ENCODE peak calls at places on chromosome 1, in five cellular contexts. A is pancreas, F is H7, L is amniotic stem cell, Q is cardiac fibroblast. I is an unnamed sample.

GRCh38 chr1:205472737-205473565 is 17.1 kb upstream of the BLACAT1 start:
- DNase-seq in L (no peak), F (peak), Q (no peak), A (no peak), I (no peak)

GRCh38 chr1:177170756-177171535 is at the start of gene BRINP2:
- DNase-seq in Q (peak), A (peak), L (no peak), F (peak), I (peak)

GRCh38 chr1:116666747-116667576 is 571 bp downstream of the IGSF3 start:
- DNase-seq in F (peak), A (peak), L (no peak), Q (no peak), I (no peak)

GRCh38 chr1:21123287-21123961 is 53.3 kb downstream of the EIF4G3 start:
- DNase-seq in L (no peak), F (no peak), A (no peak), Q (no peak), I (no peak)

GRCh38 chr1:18922319-18922726 is 20.0 kb upstream of the ALDH4A1 start:
- DNase-seq in Q (peak), A (no peak), L (peak), F (no peak), I (peak)

GRCh38 chr1:246106342-246106763 is 400.7 kb downstream of the SMYD3 start:
- DNase-seq in F (no peak), L (no peak), A (no peak), Q (no peak), I (no peak)

GRCh38 chr1:207698822-207699483 is 52.9 kb upstream of the CD46 start:
- DNase-seq in A (no peak), L (peak), Q (peak), F (no peak), I (peak)

GRCh38 chr1:29208462-29208861 is 22.3 kb downstream of the MECR start:
- DNase-seq in A (no peak), Q (no peak), L (no peak), F (no peak), I (no peak)

GRCh38 chr1:54706419-54706818 is 9.2 kb upstream of the TTC4 start:
- DNase-seq in L (no peak), A (no peak), F (peak), Q (no peak), I (no peak)

GRCh38 chr1:183628537-183628936 is 7.0 kb downstream of the ARPC5 start:
- DNase-seq in F (no peak), A (no peak), L (no peak), Q (no peak), I (no peak)

GRCh38 chr1:53266038-53266437 is 27.7 kb upstream of the MAGOH start:
- DNase-seq in A (no peak), Q (peak), F (peak), L (no peak), I (no peak)

GRCh38 chr1:88873737-88874374 is 17.5 kb downstream of the GTF2B start:
- DNase-seq in F (no peak), Q (peak), L (no peak), A (no peak), I (no peak)

GRCh38 chr1:33143181-33143580 is 38.7 kb downstream of the TRIM62 start:
- DNase-seq in Q (peak), A (no peak), F (no peak), L (no peak), I (peak)

GRCh38 chr1:1033731-1034437 is 14.0 kb downstream of the AGRN start:
- DNase-seq in Q (no peak), A (no peak), F (peak), L (no peak), I (no peak)

GRCh38 chr1:7727816-7728477 is 43.1 kb upstream of the VAMP3 start:
- DNase-seq in F (no peak), A (no peak), Q (no peak), L (no peak), I (no peak)

GRCh38 chr1:21815724-21816311 is 3.8 kb downstream of the LDLRAD2 start:
- DNase-seq in L (no peak), F (peak), A (peak), Q (no peak), I (no peak)

GRCh38 chr1:231929311-231929710 is 302.7 kb downstream of the DISC1 start:
- DNase-seq in L (no peak), A (no peak), Q (peak), F (no peak), I (no peak)

GRCh38 chr1:11858968-11859871 is 475 bp upstream of the NPPB start:
- DNase-seq in F (peak), Q (peak), L (no peak), A (peak), I (peak)

GRCh38 chr1:21534674-21535378 is 25.6 kb downstream of the ALPL start:
- DNase-seq in Q (peak), F (peak), A (no peak), L (peak), I (no peak)

GRCh38 chr1:222392571-222392970 is 155.3 kb downstream of the HHIPL2 start:
- DNase-seq in L (no peak), A (no peak), F (no peak), Q (peak), I (peak)

I was measured in HCEC 1CT.